ENCODE peak calls at places on chromosomes 2 and 18, in eight cellular contexts. G is stomach, O is colonic mucosa, N is PC-9, L is K562, K is left ventricle myocardium inferior, Y is tibial artery, M is right lobe of liver. V is an unnamed sample. For H3K9me3 and H3K36me3, the result is how much of the 10 kb centered on the place peaks cover.

GRCh38 chr2:171513719-171514160 is 8.5 kb upstream of the CYBRD1 start:
- DNase-seq in Y (no peak), L (peak), K (no peak), G (no peak), M (no peak), N (no peak), O (no peak), V (no peak)

GRCh38 chr18:45670281-45670962 is 53.6 kb upstream of the SLC14A1 start:
- DNase-seq in O (no peak), L (peak), Y (peak), N (no peak), G (no peak), M (no peak), K (no peak), V (no peak)

GRCh38 chr2:151043484-151043883 is 218.2 kb downstream of the RBM43 start:
- DNase-seq in L (no peak), K (no peak), N (peak), G (no peak), M (no peak), O (no peak), Y (no peak), V (no peak)

GRCh38 chr2:151760139-151760650 is 25.9 kb upstream of the NEB start:
- DNase-seq in Y (no peak), O (no peak), N (no peak), L (peak), G (no peak), M (no peak), K (no peak), V (no peak)

GRCh38 chr18:55781481-55781957 is 193.5 kb upstream of the TCF4 start:
- DNase-seq in Y (no peak), L (peak), K (peak), G (no peak), N (peak), M (no peak), O (no peak), V (peak)

GRCh38 chr2:128180031-128180430 is 89.0 kb downstream of the UGGT1 start:
- DNase-seq in N (no peak), K (no peak), G (no peak), L (no peak), Y (no peak), M (no peak), O (no peak), V (no peak)

GRCh38 chr2:116987447-116987846 is 827.0 kb upstream of the DDX18 start:
- DNase-seq in N (no peak), M (no peak), O (no peak), Y (no peak), K (no peak), L (no peak), G (no peak), V (no peak)

GRCh38 chr2:137183206-137183605 is 417.9 kb downstream of the THSD7B start:
- DNase-seq in O (no peak), N (no peak), K (no peak), Y (no peak), L (no peak), M (no peak), G (no peak), V (no peak)

GRCh38 chr2:25512707-25513106 is 160.7 kb downstream of the DTNB start:
- DNase-seq in K (no peak), N (peak), G (no peak), L (no peak), Y (no peak), M (no peak), O (peak), V (no peak)

DNA sequence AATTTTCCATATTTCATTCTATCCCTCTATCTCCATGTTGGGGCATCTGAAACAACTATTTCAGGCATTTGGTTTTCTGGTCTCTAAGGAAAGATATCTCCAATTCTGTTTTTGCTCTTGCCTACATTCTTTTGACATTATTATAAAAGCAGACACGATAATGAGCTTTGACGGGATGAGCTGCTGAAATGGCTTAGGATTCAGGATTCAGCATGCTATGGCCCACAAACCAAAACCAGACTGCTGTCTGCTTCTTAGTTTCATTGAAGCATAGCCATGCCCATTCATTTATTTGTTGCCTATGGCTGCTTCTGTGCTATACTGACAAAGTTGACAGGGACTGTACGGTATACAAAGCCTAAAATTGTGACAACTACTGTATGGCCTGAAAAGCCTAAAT is 42.6 kb upstream of the GLS start:
- DNase-seq in Y (no peak), M (no peak), O (no peak), N (no peak), G (no peak), K (no peak), L (no peak), V (no peak)
- H3K27ac ChIP-seq in Y (peak), M (no peak), O (no peak), N (peak), G (no peak), K (no peak), L (no peak), V (no peak)

DNA sequence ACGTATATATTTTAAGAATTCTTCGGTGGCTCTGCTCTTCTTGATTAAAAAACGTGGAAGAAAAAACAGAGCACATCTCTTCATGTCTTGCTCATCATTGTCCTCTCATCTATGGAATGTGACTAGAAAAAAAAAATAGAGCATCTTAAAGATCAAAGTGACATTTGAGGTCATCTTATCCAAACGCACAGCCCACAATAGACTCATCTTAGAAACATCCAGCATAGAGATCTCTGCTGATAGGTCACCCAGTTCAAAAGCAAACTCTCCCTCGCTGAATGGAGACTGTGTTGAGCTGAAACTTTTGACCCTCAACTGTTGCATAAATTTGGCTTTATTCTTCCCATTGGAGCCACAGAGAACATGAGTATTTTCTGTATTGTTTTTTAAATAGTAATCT is 65.2 kb downstream of the CMPK2 start:
- DNase-seq in L (no peak), N (no peak), G (no peak), M (no peak), K (no peak), O (no peak), Y (no peak), V (no peak)
- H3K9me3 ChIP-seq in L (under half), N (under half), G (under half), M (under half), K (under half), O (under half), Y (under half), V (under half)

GRCh38 chr2:200309296-200309846 is 2.9 kb downstream of the SPATS2L start:
- DNase-seq in L (no peak), G (no peak), Y (no peak), O (no peak), M (no peak), K (no peak), N (no peak), V (no peak)

GRCh38 chr2:200311139-200311538 is 4.6 kb downstream of the SPATS2L start:
- DNase-seq in L (no peak), N (no peak), O (no peak), G (no peak), M (no peak), Y (no peak), K (no peak), V (no peak)

GRCh38 chr2:200308421-200309295 is 2.2 kb downstream of the SPATS2L start:
- DNase-seq in O (no peak), G (no peak), Y (no peak), M (no peak), K (no peak), N (no peak), L (no peak), V (no peak)

GRCh38 chr2:200308001-200308400 is 1.5 kb downstream of the SPATS2L start:
- DNase-seq in L (no peak), M (no peak), K (no peak), G (no peak), Y (no peak), O (no peak), N (no peak), V (no peak)

DNA sequence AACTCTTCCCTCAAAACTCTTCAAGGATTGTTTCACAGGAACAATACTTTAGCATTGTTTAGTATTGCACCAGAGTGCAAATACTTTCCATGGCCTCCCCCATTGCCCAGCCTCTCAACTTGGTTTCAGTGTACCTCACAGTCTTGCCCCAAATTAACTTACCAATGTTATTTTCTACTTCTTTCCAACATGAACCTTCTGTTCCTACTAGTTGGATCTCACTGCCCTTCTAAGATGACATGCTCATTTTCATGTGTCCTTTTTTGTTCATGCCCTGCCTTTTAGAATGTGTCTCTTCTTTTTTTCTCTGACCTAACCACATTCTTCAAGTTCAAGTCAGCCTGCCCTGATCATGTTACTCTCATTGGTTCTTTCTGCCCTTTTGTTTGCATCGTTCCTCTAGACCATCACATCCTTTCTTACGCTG is 4.1 kb downstream of the SPATS2L start:
- DNase-seq in G (no peak), K (no peak), Y (no peak), M (no peak), O (no peak), L (no peak), N (peak), V (no peak)
- H3K36me3 ChIP-seq in G (under half), K (under half), Y (under half), M (under half), O (under half), L (under half), N (under half), V (under half)

DNA sequence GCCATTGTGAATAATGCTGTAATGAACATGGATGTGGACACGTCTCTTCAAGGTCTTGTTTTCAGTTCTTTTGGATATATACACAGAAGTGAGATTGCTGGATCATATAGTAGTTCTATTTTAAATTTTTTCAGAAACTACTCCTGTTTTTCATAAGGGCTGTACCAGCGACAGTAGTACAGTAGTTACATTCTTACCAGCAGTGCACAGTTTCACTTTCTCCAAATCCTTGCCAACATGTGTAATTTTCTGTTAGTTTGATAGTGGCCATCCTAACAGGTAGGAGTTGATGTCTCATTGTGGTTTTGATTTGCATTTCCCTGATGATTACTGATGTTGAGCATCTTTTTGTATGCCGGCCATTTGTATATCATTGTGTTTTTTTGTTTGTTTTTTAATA is 81.7 kb downstream of the EPC2 start:
- DNase-seq in G (no peak), M (no peak), O (no peak), K (no peak), N (no peak), L (no peak), Y (no peak), V (no peak)
- H3K27ac ChIP-seq in G (no peak), M (no peak), O (no peak), K (no peak), N (no peak), L (no peak), Y (no peak), V (no peak)

DNA sequence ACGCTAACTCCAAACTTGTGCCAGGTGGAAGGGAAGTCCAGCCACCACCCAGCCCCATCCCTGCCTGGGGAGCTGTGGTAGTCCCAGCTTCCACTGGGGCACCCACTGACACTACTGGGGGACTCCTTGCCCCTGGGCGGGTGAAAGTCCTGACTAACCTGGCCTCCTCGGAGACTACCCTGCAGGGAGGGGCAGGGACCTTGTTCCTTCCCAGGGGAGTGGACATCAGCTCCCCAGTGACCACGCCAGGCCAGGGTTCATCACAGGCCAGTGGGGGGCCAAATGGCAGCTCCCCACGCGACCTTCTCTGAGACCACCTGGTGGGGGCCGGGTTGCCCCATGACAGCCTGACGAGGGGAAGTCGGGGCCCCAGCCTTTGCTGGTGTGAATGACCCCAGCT is 420.0 kb upstream of the SALL3 start:
- DNase-seq in G (no peak), M (no peak), Y (no peak), K (no peak), O (no peak), L (no peak), N (no peak), V (no peak)
- H3K9me3 ChIP-seq in G (under half), M (under half), Y (under half), K (under half), O (under half), L (under half), N (under half), V (under half)

GRCh38 chr2:241501551-241501950 is 6.8 kb downstream of the STK25 start:
- DNase-seq in L (no peak), G (no peak), Y (no peak), K (no peak), O (no peak), N (no peak), M (no peak), V (no peak)
- H3K36me3 ChIP-seq in L (half or more), G (half or more), Y (half or more), K (under half), O (under half), N (under half), M (under half), V (under half)

GRCh38 chr2:12663306-12664037 is 53.3 kb upstream of the TRIB2 start:
- DNase-seq in L (no peak), K (peak), O (no peak), G (peak), M (no peak), Y (no peak), N (no peak), V (no peak)

GRCh38 chr2:12661472-12661871 is 55.3 kb upstream of the TRIB2 start:
- DNase-seq in O (no peak), L (no peak), K (no peak), Y (no peak), G (no peak), M (no peak), N (no peak), V (no peak)

GRCh38 chr2:12666445-12666844 is 50.3 kb upstream of the TRIB2 start:
- DNase-seq in O (no peak), L (no peak), K (no peak), N (no peak), M (no peak), G (no peak), Y (no peak), V (no peak)

GRCh38 chr2:12665334-12665733 is 51.4 kb upstream of the TRIB2 start:
- DNase-seq in M (no peak), Y (no peak), G (no peak), O (no peak), K (no peak), N (no peak), L (no peak), V (no peak)
- H3K27ac ChIP-seq in M (no peak), Y (no peak), G (no peak), O (no peak), K (peak), N (no peak), L (no peak), V (no peak)

GRCh38 chr2:228768818-228769217 is 502.3 kb downstream of the PID1 start:
- DNase-seq in G (no peak), K (no peak), Y (no peak), O (no peak), N (no peak), L (no peak), M (no peak), V (no peak)

GRCh38 chr2:228771719-228772254 is 499.3 kb downstream of the PID1 start:
- DNase-seq in M (no peak), Y (no peak), N (no peak), G (no peak), L (no peak), O (no peak), K (no peak), V (no peak)

GRCh38 chr2:228763600-228763999 is 507.5 kb downstream of the PID1 start:
- DNase-seq in L (no peak), Y (no peak), G (no peak), O (no peak), K (no peak), M (no peak), N (no peak), V (no peak)

GRCh38 chr2:228771306-228771705 is 499.8 kb downstream of the PID1 start:
- DNase-seq in L (no peak), K (no peak), M (no peak), O (no peak), N (no peak), Y (no peak), G (no peak), V (no peak)

DNA sequence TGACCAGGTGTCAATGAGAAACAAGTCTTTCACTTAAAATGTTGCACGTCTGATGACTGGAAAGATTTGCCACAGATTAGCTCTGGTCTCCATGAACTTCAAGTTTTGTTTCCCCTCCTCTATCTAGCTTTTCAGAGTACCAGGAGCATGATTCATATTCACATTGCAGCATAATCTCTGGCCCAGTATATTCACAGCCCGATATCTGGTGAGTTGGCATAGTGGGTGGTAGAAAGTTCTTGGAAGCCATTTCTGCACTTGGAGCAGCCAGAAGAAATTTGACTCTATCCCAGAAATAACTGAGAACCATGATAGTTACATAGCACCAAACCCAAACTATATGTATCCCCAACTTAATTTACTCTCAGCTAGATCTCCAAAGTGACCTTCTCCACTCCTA is 503.9 kb downstream of the PID1 start:
- DNase-seq in M (no peak), K (no peak), L (no peak), N (no peak), G (no peak), Y (no peak), O (no peak), V (no peak)
- H3K9me3 ChIP-seq in M (under half), K (under half), L (under half), N (under half), G (under half), Y (under half), O (under half), V (under half)

V was measured in body of pancreas.